ENCODE peak calls at places on chromosomes 13 and 19, in seven cellular contexts. L is hepatocyte; K is tibial artery; V is heart right ventricle; T is H1; C is CD8-positive, alpha-beta memory T cell; R is psoas muscle. D is an unnamed sample. For H3K4me1 and H3K27me3, the result is how much of the 10 kb centered on the place peaks cover.

GRCh38 chr19:16825312-16826168 is 3.7 kb upstream of the SIN3B start:
- DNase-seq in C (no peak), L (peak), R (peak), K (no peak), T (peak), V (peak), D (peak)

GRCh38 chr13:85896516-85897450 is 97.6 kb upstream of the SLITRK6 start:
- DNase-seq in T (no peak), R (no peak), K (no peak), V (no peak), L (no peak), C (no peak), D (no peak)

GRCh38 chr13:24693862-24694471 is 13.8 kb downstream of the ATP12A start:
- DNase-seq in R (peak), C (peak), L (peak), K (peak), V (peak), T (peak), D (peak)

GRCh38 chr13:38657191-38657590 is 29.7 kb upstream of the FREM2 start:
- DNase-seq in R (no peak), L (no peak), C (no peak), V (no peak), T (no peak), K (no peak), D (no peak)

GRCh38 chr19:17448190-17448967 is at the start of gene TMEM221:
- DNase-seq in R (peak), V (peak), T (peak), C (peak), L (peak), K (no peak), D (peak)

GRCh38 chr13:94427313-94427712 is 52.2 kb downstream of the DCT start:
- DNase-seq in T (no peak), V (no peak), L (no peak), R (no peak), C (no peak), K (no peak), D (no peak)

GRCh38 chr19:15527705-15528104 is 19.4 kb downstream of the CYP4F22 start:
- DNase-seq in L (no peak), C (no peak), V (no peak), K (no peak), R (no peak), T (no peak), D (no peak)

GRCh38 chr13:113064534-113065405 is 40.8 kb upstream of the F7 start:
- DNase-seq in V (no peak), K (no peak), R (peak), C (no peak), T (no peak), L (no peak), D (no peak)

GRCh38 chr19:51136891-51137551 is 5.1 kb upstream of the SIGLEC7 start:
- DNase-seq in K (peak), L (no peak), C (no peak), V (peak), T (no peak), R (no peak), D (peak)

GRCh38 chr13:99086869-99087129 is 108.9 kb upstream of the DOCK9 start:
- DNase-seq in V (no peak), L (no peak), K (peak), C (peak), T (no peak), R (peak), D (peak)

GRCh38 chr13:87128006-87128405 is 543.2 kb upstream of the SLITRK5 start:
- DNase-seq in T (no peak), C (no peak), L (no peak), R (no peak), K (no peak), V (peak), D (no peak)

GRCh38 chr13:24279706-24280105 is 29.7 kb upstream of the C1QTNF9 start:
- DNase-seq in C (no peak), L (no peak), R (no peak), T (no peak), V (no peak), K (no peak), D (no peak)

GRCh38 chr19:4547303-4548237 is 7.7 kb upstream of the LRG1 start:
- DNase-seq in L (peak), T (no peak), V (no peak), K (no peak), R (no peak), C (no peak), D (peak)

GRCh38 chr19:12668937-12669271 is 2.3 kb downstream of the WDR83 start:
- DNase-seq in R (peak), T (peak), C (peak), V (peak), K (peak), L (peak), D (peak)

GRCh38 chr19:29678484-29679106 is 13.3 kb downstream of the PLEKHF1 start:
- DNase-seq in K (peak), V (peak), T (no peak), R (peak), C (no peak), L (no peak), D (peak)
- H3K4me1 ChIP-seq in K (under half), V (half or more), T (under half), R (half or more), C (half or more), L (under half), D (under half)

GRCh38 chr19:42386974-42387707 is 3.0 kb downstream of the CNFN start:
- DNase-seq in V (peak), K (no peak), C (peak), T (peak), R (peak), L (peak), D (no peak)
- H3K27me3 ChIP-seq in V (under half), K (half or more), C (under half), T (under half), R (under half), L (under half), D (under half)

GRCh38 chr13:26962671-26963070 is 202.1 kb upstream of the GPR12 start:
- DNase-seq in C (no peak), K (no peak), R (no peak), T (no peak), V (no peak), L (no peak), D (no peak)
- H3K4me1 ChIP-seq in C (under half), K (under half), R (under half), T (under half), V (under half), L (half or more), D (under half)

DNA sequence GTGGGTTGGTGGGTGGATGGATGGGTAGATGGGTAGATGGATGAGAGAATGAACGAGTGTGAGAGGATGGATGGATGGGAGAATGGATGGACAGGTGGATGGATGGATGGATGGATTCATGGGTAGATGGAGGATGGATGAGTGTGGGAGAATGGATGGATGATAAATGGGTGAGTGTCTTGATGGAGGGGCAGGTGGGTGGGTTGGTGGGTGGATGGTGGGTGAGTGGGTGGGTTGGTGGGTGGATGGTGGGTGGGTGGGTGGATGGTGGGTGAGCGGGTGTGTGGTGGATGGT is 35.4 kb upstream of the ONECUT3 start:
- DNase-seq in C (no peak), V (no peak), T (no peak), K (no peak), L (no peak), R (no peak), D (no peak)
- H3K27me3 ChIP-seq in C (under half), V (half or more), T (under half), K (half or more), L (half or more), R (under half), D (under half)

GRCh38 chr19:38497907-38498306 is 64.4 kb downstream of the RYR1 start:
- DNase-seq in K (no peak), R (no peak), L (no peak), V (no peak), C (no peak), T (no peak), D (no peak)
- H3K4me1 ChIP-seq in K (under half), R (under half), L (under half), V (under half), C (under half), T (under half), D (under half)

DNA sequence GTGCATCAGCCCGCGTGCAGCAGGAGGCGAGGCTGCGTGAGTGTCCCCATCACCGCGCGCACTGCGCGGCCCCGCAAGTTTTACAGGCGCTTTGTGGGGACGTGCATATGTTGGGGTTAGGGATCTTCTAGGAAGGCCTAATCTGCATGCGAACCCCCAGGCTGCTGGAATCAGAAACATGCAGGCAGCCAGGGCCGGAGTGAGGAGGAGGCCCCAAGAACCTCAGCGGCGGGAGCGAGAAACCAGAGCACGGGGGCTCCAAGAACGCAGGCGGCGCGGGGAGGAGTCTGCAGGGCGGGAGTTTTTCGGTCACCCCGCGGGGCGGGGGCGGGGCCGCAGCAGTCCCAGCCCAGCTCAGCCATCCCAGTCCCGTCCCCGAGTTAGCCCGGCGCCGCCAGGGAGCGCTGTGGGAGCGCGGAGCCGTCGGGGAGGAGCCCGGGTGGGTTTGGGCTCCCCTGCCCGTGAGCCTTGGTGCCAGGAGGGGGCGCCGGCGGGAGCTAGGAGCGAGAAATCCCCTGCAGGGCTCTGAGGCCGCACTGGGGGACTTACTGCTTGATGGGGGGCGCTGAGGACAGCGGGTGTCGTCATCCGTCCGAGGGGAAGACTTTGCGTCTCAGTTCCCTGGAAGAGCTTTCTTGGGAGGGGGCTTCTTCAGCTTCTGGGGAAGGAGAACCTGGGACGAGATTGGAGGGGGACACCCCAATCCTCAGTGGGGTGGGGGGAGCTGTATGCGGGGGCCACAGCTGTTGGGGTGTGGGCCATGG is 933 bp upstream of the NRTN start:
- DNase-seq in V (peak), T (peak), L (peak), C (peak), R (peak), K (peak), D (peak)
- H3K27me3 ChIP-seq in V (under half), T (under half), L (under half), C (under half), R (under half), K (half or more), D (under half)

GRCh38 chr19:11377756-11378155 is 3.3 kb downstream of the SWSAP1 start:
- DNase-seq in V (no peak), L (no peak), T (no peak), R (no peak), C (no peak), K (no peak), D (no peak)
- H3K4me1 ChIP-seq in V (under half), L (under half), T (under half), R (under half), C (half or more), K (under half), D (under half)

GRCh38 chr19:29547361-29547960 is 21.7 kb downstream of the VSTM2B start:
- DNase-seq in L (no peak), V (no peak), K (peak), C (no peak), T (no peak), R (no peak), D (no peak)
- H3K27me3 ChIP-seq in L (under half), V (under half), K (under half), C (under half), T (under half), R (under half), D (under half)

GRCh38 chr19:49337267-49338022 is 2.2 kb downstream of the CD37 start:
- DNase-seq in R (no peak), V (no peak), C (no peak), K (no peak), T (no peak), L (no peak), D (no peak)

GRCh38 chr19:49339364-49340068 is 4.3 kb downstream of the CD37 start:
- DNase-seq in C (no peak), R (peak), K (peak), T (peak), L (peak), V (peak), D (peak)

GRCh38 chr19:49336482-49337266 is 1.5 kb downstream of the CD37 start:
- DNase-seq in V (no peak), L (no peak), C (no peak), R (no peak), T (no peak), K (peak), D (no peak)

GRCh38 chr19:49338691-49339363 is 3.6 kb downstream of the CD37 start:
- DNase-seq in V (peak), R (peak), C (no peak), T (peak), L (peak), K (peak), D (peak)

DNA sequence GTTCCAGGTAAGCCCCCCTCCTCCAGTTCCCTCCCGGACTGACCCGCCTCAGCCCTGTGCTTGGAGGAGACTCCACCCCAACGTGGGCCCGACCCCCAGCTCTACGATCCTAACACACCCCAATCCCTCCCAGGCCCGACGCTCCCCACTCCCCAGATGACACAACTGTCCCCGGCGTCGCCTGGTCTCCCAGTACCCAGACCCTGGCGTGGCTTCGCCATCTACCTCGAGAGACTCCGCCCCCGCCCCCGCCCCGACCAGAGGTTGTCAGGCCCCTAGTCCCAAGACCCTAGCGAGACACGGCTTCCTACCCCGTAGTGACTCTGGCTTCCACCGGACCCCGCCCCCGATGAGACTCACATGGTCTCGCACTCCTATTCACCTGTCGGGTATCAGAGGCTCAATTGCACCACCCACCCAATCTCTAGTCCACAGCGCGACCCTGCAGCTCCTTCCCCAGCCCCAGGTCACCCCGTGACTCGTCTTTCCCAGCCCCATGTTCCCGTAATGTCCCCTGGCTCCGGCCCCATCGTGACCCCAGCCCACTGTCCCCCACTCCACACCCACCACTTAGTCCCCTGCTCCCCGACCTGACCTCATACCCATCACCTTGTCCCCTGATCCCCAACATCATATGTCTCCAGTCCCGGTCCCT is 2.9 kb downstream of the CD37 start:
- DNase-seq in L (no peak), K (peak), V (no peak), T (peak), C (no peak), R (no peak), D (no peak)
- H3K4me1 ChIP-seq in L (under half), K (under half), V (under half), T (under half), C (under half), R (under half), D (under half)

GRCh38 chr19:54481326-54481930 is 8.3 kb upstream of the CDC42EP5 start:
- DNase-seq in T (peak), L (peak), R (no peak), C (no peak), V (peak), K (no peak), D (no peak)

GRCh38 chr19:54484451-54484850 is 11.4 kb upstream of the CDC42EP5 start:
- DNase-seq in C (no peak), K (no peak), V (no peak), T (no peak), R (no peak), L (no peak), D (no peak)

GRCh38 chr19:54485846-54486245 is 12.8 kb upstream of the CDC42EP5 start:
- DNase-seq in T (no peak), R (no peak), C (no peak), L (no peak), K (no peak), V (no peak), D (no peak)

GRCh38 chr19:54480048-54480447 is 7.0 kb upstream of the CDC42EP5 start:
- DNase-seq in R (no peak), L (no peak), K (no peak), C (no peak), V (no peak), T (no peak), D (no peak)

DNA sequence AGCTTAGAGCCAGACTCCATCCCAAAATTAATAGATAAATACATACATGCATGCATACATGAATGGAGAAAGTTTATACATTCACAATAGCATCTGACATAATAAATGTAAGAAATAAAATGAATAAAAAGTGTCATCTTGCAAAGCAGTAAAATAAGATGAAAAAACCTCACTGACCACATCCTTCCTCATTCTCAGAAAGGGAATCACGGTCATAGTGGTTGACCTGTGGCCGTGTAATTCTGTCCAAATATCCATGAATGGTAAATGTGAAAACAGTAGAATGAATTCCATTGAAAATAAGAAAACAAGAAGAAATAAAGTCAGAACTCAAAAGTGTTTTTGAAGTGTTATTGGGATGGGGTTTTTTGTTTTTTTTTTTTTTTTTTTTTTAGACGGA is 9.8 kb upstream of the CDC42EP5 start:
- DNase-seq in T (no peak), K (no peak), C (no peak), V (no peak), L (no peak), R (no peak), D (no peak)
- H3K27me3 ChIP-seq in T (under half), K (under half), C (under half), V (under half), L (under half), R (under half), D (under half)